ENCODE peak calls at places on chromosomes 6 and 20, in four cellular contexts. One of them, this sample, is unnamed.

GRCh38 chr6:170167657-170168159 is 123.2 kb downstream of the DLL1 start:
- DNase-seq in T-helper 9 cell: no peak
- DNase-seq in CD8-positive, alpha-beta T cell: no peak
- DNase-seq in GM23248: no peak
- DNase-seq in this sample: no peak

GRCh38 chr6:52221302-52221701 is 23.0 kb downstream of the IL17F start:
- DNase-seq in T-helper 9 cell: no peak
- DNase-seq in CD8-positive, alpha-beta T cell: no peak
- DNase-seq in GM23248: no peak
- DNase-seq in this sample: peak

GRCh38 chr6:101851911-101852310 is 458.4 kb downstream of the GRIK2 start:
- DNase-seq in T-helper 9 cell: no peak
- DNase-seq in CD8-positive, alpha-beta T cell: no peak
- DNase-seq in GM23248: peak
- DNase-seq in this sample: no peak

GRCh38 chr6:110509617-110510231 is 33.3 kb upstream of the SLC22A16 start:
- DNase-seq in T-helper 9 cell: no peak
- DNase-seq in CD8-positive, alpha-beta T cell: no peak
- DNase-seq in GM23248: peak
- DNase-seq in this sample: peak

GRCh38 chr6:148935705-148936306 is 189.0 kb downstream of the UST start:
- DNase-seq in T-helper 9 cell: no peak
- DNase-seq in CD8-positive, alpha-beta T cell: no peak
- DNase-seq in GM23248: peak
- DNase-seq in this sample: peak

GRCh38 chr6:149964243-149965190 is 774 bp downstream of the ULBP1 start:
- DNase-seq in T-helper 9 cell: no peak
- DNase-seq in CD8-positive, alpha-beta T cell: no peak
- DNase-seq in GM23248: peak
- DNase-seq in this sample: peak

GRCh38 chr6:35831257-35832007 is 26.3 kb downstream of the LHFPL5 start:
- DNase-seq in T-helper 9 cell: no peak
- DNase-seq in CD8-positive, alpha-beta T cell: no peak
- DNase-seq in GM23248: no peak
- DNase-seq in this sample: no peak

GRCh38 chr6:29479560-29479959 is 8.2 kb downstream of the MAS1L start:
- DNase-seq in T-helper 9 cell: no peak
- DNase-seq in CD8-positive, alpha-beta T cell: no peak
- DNase-seq in GM23248: no peak
- DNase-seq in this sample: no peak

GRCh38 chr6:158959552-158959951 is 40.5 kb downstream of the RSPH3 start:
- DNase-seq in T-helper 9 cell: no peak
- DNase-seq in CD8-positive, alpha-beta T cell: no peak
- DNase-seq in GM23248: no peak
- DNase-seq in this sample: no peak

GRCh38 chr6:45115696-45116095 is 212.4 kb upstream of the RUNX2 start:
- DNase-seq in T-helper 9 cell: no peak
- DNase-seq in CD8-positive, alpha-beta T cell: no peak
- DNase-seq in GM23248: peak
- DNase-seq in this sample: peak

GRCh38 chr6:28802417-28803336 is 121.1 kb downstream of the TRIM27 start:
- DNase-seq in T-helper 9 cell: no peak
- DNase-seq in CD8-positive, alpha-beta T cell: no peak
- DNase-seq in GM23248: peak
- DNase-seq in this sample: peak

GRCh38 chr6:113586413-113586812 is 270.7 kb upstream of the MARCKS start:
- DNase-seq in T-helper 9 cell: no peak
- DNase-seq in CD8-positive, alpha-beta T cell: no peak
- DNase-seq in GM23248: peak
- DNase-seq in this sample: peak

GRCh38 chr6:158646023-158646888 is 1.7 kb upstream of the DYNLT1 start:
- DNase-seq in T-helper 9 cell: no peak
- DNase-seq in CD8-positive, alpha-beta T cell: no peak
- DNase-seq in GM23248: no peak
- DNase-seq in this sample: peak

GRCh38 chr20:62156592-62157386 is 13.2 kb downstream of the SS18L1 start:
- DNase-seq in T-helper 9 cell: peak
- DNase-seq in CD8-positive, alpha-beta T cell: peak
- DNase-seq in GM23248: peak
- DNase-seq in this sample: peak

GRCh38 chr6:35146453-35146852 is 5.3 kb upstream of the TCP11 start:
- DNase-seq in T-helper 9 cell: no peak
- DNase-seq in CD8-positive, alpha-beta T cell: no peak
- DNase-seq in GM23248: peak
- DNase-seq in this sample: peak

GRCh38 chr6:166956444-166957086 is at the start of gene RNASET2:
- DNase-seq in T-helper 9 cell: peak
- DNase-seq in CD8-positive, alpha-beta T cell: peak
- DNase-seq in GM23248: peak
- DNase-seq in this sample: peak

GRCh38 chr6:136092897-136093296 is 157.2 kb downstream of the MTFR2 start:
- DNase-seq in T-helper 9 cell: no peak
- DNase-seq in CD8-positive, alpha-beta T cell: no peak
- DNase-seq in GM23248: no peak
- DNase-seq in this sample: no peak

GRCh38 chr6:56334937-56335336 is 87.6 kb upstream of the COL21A1 start:
- DNase-seq in T-helper 9 cell: no peak
- DNase-seq in CD8-positive, alpha-beta T cell: no peak
- DNase-seq in GM23248: peak
- DNase-seq in this sample: peak

GRCh38 chr6:169479783-169480495 is 221.9 kb downstream of the WDR27 start:
- DNase-seq in T-helper 9 cell: no peak
- DNase-seq in CD8-positive, alpha-beta T cell: no peak
- DNase-seq in GM23248: no peak
- DNase-seq in this sample: no peak

GRCh38 chr6:168210239-168211107 is 109.1 kb downstream of the DACT2 start:
- DNase-seq in T-helper 9 cell: no peak
- DNase-seq in CD8-positive, alpha-beta T cell: no peak
- DNase-seq in GM23248: no peak
- DNase-seq in this sample: no peak

GRCh38 chr20:48603819-48604405 is 223.9 kb downstream of the PREX1 start:
- DNase-seq in T-helper 9 cell: no peak
- DNase-seq in CD8-positive, alpha-beta T cell: no peak
- DNase-seq in GM23248: no peak
- DNase-seq in this sample: no peak

GRCh38 chr6:150068173-150068785 is 642 bp downstream of the ULBP3 start:
- DNase-seq in T-helper 9 cell: no peak
- DNase-seq in CD8-positive, alpha-beta T cell: no peak
- DNase-seq in GM23248: peak
- DNase-seq in this sample: no peak

GRCh38 chr20:40467014-40467413 is 222.0 kb downstream of the MAFB start:
- DNase-seq in T-helper 9 cell: no peak
- DNase-seq in CD8-positive, alpha-beta T cell: no peak
- DNase-seq in GM23248: no peak
- DNase-seq in this sample: no peak

GRCh38 chr6:16973545-16974386 is 128.1 kb upstream of the STMND1 start:
- DNase-seq in T-helper 9 cell: no peak
- DNase-seq in CD8-positive, alpha-beta T cell: no peak
- DNase-seq in GM23248: no peak
- DNase-seq in this sample: no peak

GRCh38 chr20:47727170-47727880 is 58.0 kb downstream of the SULF2 start:
- DNase-seq in T-helper 9 cell: peak
- DNase-seq in CD8-positive, alpha-beta T cell: peak
- DNase-seq in GM23248: no peak
- DNase-seq in this sample: no peak

GRCh38 chr6:35090734-35091133 is 50.4 kb downstream of the TCP11 start:
- DNase-seq in T-helper 9 cell: no peak
- DNase-seq in CD8-positive, alpha-beta T cell: no peak
- DNase-seq in GM23248: no peak
- DNase-seq in this sample: no peak

GRCh38 chr20:5039255-5039657 is 37.9 kb upstream of the SLC23A2 start:
- DNase-seq in T-helper 9 cell: no peak
- DNase-seq in CD8-positive, alpha-beta T cell: peak
- DNase-seq in GM23248: no peak
- DNase-seq in this sample: no peak

GRCh38 chr6:128532110-128532509 is 11.7 kb upstream of the PTPRK start:
- DNase-seq in T-helper 9 cell: no peak
- DNase-seq in CD8-positive, alpha-beta T cell: no peak
- DNase-seq in GM23248: no peak
- DNase-seq in this sample: no peak

GRCh38 chr6:15331629-15332241 is 85.9 kb downstream of the JARID2 start:
- DNase-seq in T-helper 9 cell: no peak
- DNase-seq in CD8-positive, alpha-beta T cell: no peak
- DNase-seq in GM23248: no peak
- DNase-seq in this sample: no peak

This sample was measured in M059J.